ENCODE peak calls at places on chromosomes 1 and 21, in nine cellular contexts. One of them, this sample, is unnamed.

GRCh38 chr1:50422675-50422945 is 633 bp downstream of the DMRTA2 start:
- DNase-seq in progenitor cell of endocrine pancreas: no peak
- DNase-seq in spleen: no peak
- DNase-seq in endodermal cell: no peak
- DNase-seq in nephron progenitor cell: peak; percentile 40
- DNase-seq in fibroblast of pulmonary artery: no peak
- DNase-seq in colonic mucosa: no peak
- DNase-seq in body of pancreas: no peak
- DNase-seq in endothelial cell: no peak
- DNase-seq in this sample: no peak

GRCh38 chr1:10105484-10105883 is 72.7 kb downstream of the UBE4B start:
- DNase-seq in progenitor cell of endocrine pancreas: no peak
- DNase-seq in spleen: no peak
- DNase-seq in endodermal cell: no peak
- DNase-seq in nephron progenitor cell: no peak
- DNase-seq in fibroblast of pulmonary artery: peak; percentile 15
- DNase-seq in colonic mucosa: peak; percentile 67
- DNase-seq in body of pancreas: no peak
- DNase-seq in endothelial cell: no peak
- DNase-seq in this sample: peak; percentile 59

GRCh38 chr1:246760426-246761347 is 36.5 kb downstream of the SCCPDH start:
- DNase-seq in progenitor cell of endocrine pancreas: no peak
- DNase-seq in spleen: no peak
- DNase-seq in endodermal cell: no peak
- DNase-seq in nephron progenitor cell: no peak
- DNase-seq in fibroblast of pulmonary artery: no peak
- DNase-seq in colonic mucosa: no peak
- DNase-seq in body of pancreas: no peak
- DNase-seq in endothelial cell: no peak
- DNase-seq in this sample: no peak

GRCh38 chr1:224503161-224504118 is 68.8 kb upstream of the WDR26 start:
- DNase-seq in progenitor cell of endocrine pancreas: peak; percentile 42
- DNase-seq in spleen: peak; percentile 88
- DNase-seq in endodermal cell: peak; percentile 93
- DNase-seq in nephron progenitor cell: peak; percentile 55
- DNase-seq in fibroblast of pulmonary artery: peak; percentile 93
- DNase-seq in colonic mucosa: peak; percentile 94
- DNase-seq in body of pancreas: peak; percentile 98
- DNase-seq in endothelial cell: peak; percentile 79
- DNase-seq in this sample: peak; percentile 41

GRCh38 chr1:83959824-83960441 is 39.0 kb downstream of the TTLL7 start:
- DNase-seq in progenitor cell of endocrine pancreas: no peak
- DNase-seq in spleen: no peak
- DNase-seq in endodermal cell: no peak
- DNase-seq in nephron progenitor cell: no peak
- DNase-seq in fibroblast of pulmonary artery: peak; percentile 48
- DNase-seq in colonic mucosa: no peak
- DNase-seq in body of pancreas: no peak
- DNase-seq in endothelial cell: no peak
- DNase-seq in this sample: no peak

GRCh38 chr1:231691618-231692259 is 65.1 kb downstream of the DISC1 start:
- DNase-seq in progenitor cell of endocrine pancreas: no peak
- DNase-seq in spleen: no peak
- DNase-seq in endodermal cell: peak; percentile 90
- DNase-seq in nephron progenitor cell: peak; percentile 57
- DNase-seq in fibroblast of pulmonary artery: peak; percentile 55
- DNase-seq in colonic mucosa: no peak
- DNase-seq in body of pancreas: peak; percentile 27
- DNase-seq in endothelial cell: peak; percentile 64
- DNase-seq in this sample: no peak

GRCh38 chr1:245155186-245156040 is 628 bp downstream of the KIF26B start:
- DNase-seq in progenitor cell of endocrine pancreas: no peak
- DNase-seq in spleen: no peak
- DNase-seq in endodermal cell: peak; percentile 80
- DNase-seq in nephron progenitor cell: peak; percentile 65
- DNase-seq in fibroblast of pulmonary artery: peak; percentile 39
- DNase-seq in colonic mucosa: no peak
- DNase-seq in body of pancreas: no peak
- DNase-seq in endothelial cell: peak; percentile 33
- DNase-seq in this sample: no peak

GRCh38 chr1:23772854-23773242 is 5.4 kb upstream of the PITHD1 start:
- DNase-seq in progenitor cell of endocrine pancreas: no peak
- DNase-seq in spleen: no peak
- DNase-seq in endodermal cell: no peak
- DNase-seq in nephron progenitor cell: no peak
- DNase-seq in fibroblast of pulmonary artery: no peak
- DNase-seq in colonic mucosa: no peak
- DNase-seq in body of pancreas: no peak
- DNase-seq in endothelial cell: no peak
- DNase-seq in this sample: no peak

GRCh38 chr1:175262646-175263045 is 70.1 kb upstream of the KIAA0040 start:
- DNase-seq in progenitor cell of endocrine pancreas: no peak
- DNase-seq in spleen: no peak
- DNase-seq in endodermal cell: no peak
- DNase-seq in nephron progenitor cell: no peak
- DNase-seq in fibroblast of pulmonary artery: peak; percentile 11
- DNase-seq in colonic mucosa: no peak
- DNase-seq in body of pancreas: no peak
- DNase-seq in endothelial cell: no peak
- DNase-seq in this sample: no peak

GRCh38 chr1:228340686-228341449 is 65.8 kb downstream of the TRIM11 start:
- DNase-seq in progenitor cell of endocrine pancreas: no peak
- DNase-seq in spleen: peak; percentile 69
- DNase-seq in endodermal cell: peak; percentile 78
- DNase-seq in nephron progenitor cell: peak; percentile 10
- DNase-seq in fibroblast of pulmonary artery: no peak
- DNase-seq in colonic mucosa: no peak
- DNase-seq in body of pancreas: peak; percentile 5
- DNase-seq in endothelial cell: no peak
- DNase-seq in this sample: no peak

GRCh38 chr1:112797221-112797620 is 82.1 kb upstream of the PPM1J start:
- DNase-seq in progenitor cell of endocrine pancreas: no peak
- DNase-seq in spleen: no peak
- DNase-seq in endodermal cell: no peak
- DNase-seq in nephron progenitor cell: no peak
- DNase-seq in fibroblast of pulmonary artery: no peak
- DNase-seq in colonic mucosa: no peak
- DNase-seq in body of pancreas: no peak
- DNase-seq in endothelial cell: no peak
- DNase-seq in this sample: no peak

GRCh38 chr1:63010898-63011660 is 227.1 kb downstream of the ATG4C start:
- DNase-seq in progenitor cell of endocrine pancreas: no peak
- DNase-seq in spleen: no peak
- DNase-seq in endodermal cell: no peak
- DNase-seq in nephron progenitor cell: no peak
- DNase-seq in fibroblast of pulmonary artery: no peak
- DNase-seq in colonic mucosa: no peak
- DNase-seq in body of pancreas: no peak
- DNase-seq in endothelial cell: no peak
- DNase-seq in this sample: no peak

GRCh38 chr1:209879539-209879938 is 51.8 kb downstream of the UTP25 start:
- DNase-seq in progenitor cell of endocrine pancreas: no peak
- DNase-seq in spleen: no peak
- DNase-seq in endodermal cell: no peak
- DNase-seq in nephron progenitor cell: no peak
- DNase-seq in fibroblast of pulmonary artery: peak; percentile 49
- DNase-seq in colonic mucosa: no peak
- DNase-seq in body of pancreas: no peak
- DNase-seq in endothelial cell: no peak
- DNase-seq in this sample: no peak

GRCh38 chr21:39637197-39637970 is 24.6 kb downstream of the B3GALT5 start:
- DNase-seq in progenitor cell of endocrine pancreas: no peak
- DNase-seq in spleen: no peak
- DNase-seq in endodermal cell: peak; percentile 90
- DNase-seq in nephron progenitor cell: no peak
- DNase-seq in fibroblast of pulmonary artery: no peak
- DNase-seq in colonic mucosa: peak; percentile 90
- DNase-seq in body of pancreas: peak; percentile 52
- DNase-seq in endothelial cell: no peak
- DNase-seq in this sample: peak; percentile 85

GRCh38 chr1:1665815-1666251 is 7.0 kb upstream of the CDK11B start:
- DNase-seq in progenitor cell of endocrine pancreas: peak; percentile 29
- DNase-seq in spleen: peak; percentile 76
- DNase-seq in endodermal cell: peak; percentile 90
- DNase-seq in nephron progenitor cell: peak; percentile 55
- DNase-seq in fibroblast of pulmonary artery: no peak
- DNase-seq in colonic mucosa: no peak
- DNase-seq in body of pancreas: peak; percentile 23
- DNase-seq in endothelial cell: peak; percentile 73
- DNase-seq in this sample: no peak

DNA sequence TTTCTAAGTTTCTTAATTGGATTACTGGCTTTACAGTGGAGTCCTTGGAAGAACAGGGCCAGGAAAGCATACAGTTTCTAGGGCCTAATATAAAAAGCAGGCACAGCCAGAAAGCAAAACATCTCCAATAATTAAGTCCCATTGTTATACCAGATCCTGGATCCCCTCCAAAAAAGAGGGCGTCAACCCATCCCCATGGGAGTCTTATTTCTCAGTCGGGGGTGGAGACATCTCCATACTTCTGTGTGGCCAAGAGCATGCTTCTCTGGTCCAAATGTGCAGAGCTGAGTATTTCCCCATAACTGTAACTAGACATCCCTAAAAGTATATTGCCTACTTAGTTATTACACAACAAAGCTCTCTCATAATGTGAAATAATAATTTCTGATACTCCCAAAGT is 104.2 kb upstream of the SOX13 start:
- DNase-seq in progenitor cell of endocrine pancreas: no peak
- DNase-seq in spleen: no peak
- DNase-seq in endodermal cell: no peak
- DNase-seq in nephron progenitor cell: no peak
- DNase-seq in fibroblast of pulmonary artery: peak; percentile 46
- DNase-seq in colonic mucosa: no peak
- DNase-seq in body of pancreas: no peak
- DNase-seq in endothelial cell: no peak
- DNase-seq in this sample: no peak
- TF ChIP-seq CTCF in progenitor cell of endocrine pancreas: no peak
- TF ChIP-seq CTCF in spleen: no peak
- TF ChIP-seq CTCF in endodermal cell: no peak
- TF ChIP-seq CTCF in nephron progenitor cell: no peak
- TF ChIP-seq CTCF in fibroblast of pulmonary artery: no peak
- TF ChIP-seq CTCF in colonic mucosa: no peak
- TF ChIP-seq CTCF in body of pancreas: no peak
- TF ChIP-seq CTCF in endothelial cell: no peak
- TF ChIP-seq CTCF in this sample: no peak

DNA sequence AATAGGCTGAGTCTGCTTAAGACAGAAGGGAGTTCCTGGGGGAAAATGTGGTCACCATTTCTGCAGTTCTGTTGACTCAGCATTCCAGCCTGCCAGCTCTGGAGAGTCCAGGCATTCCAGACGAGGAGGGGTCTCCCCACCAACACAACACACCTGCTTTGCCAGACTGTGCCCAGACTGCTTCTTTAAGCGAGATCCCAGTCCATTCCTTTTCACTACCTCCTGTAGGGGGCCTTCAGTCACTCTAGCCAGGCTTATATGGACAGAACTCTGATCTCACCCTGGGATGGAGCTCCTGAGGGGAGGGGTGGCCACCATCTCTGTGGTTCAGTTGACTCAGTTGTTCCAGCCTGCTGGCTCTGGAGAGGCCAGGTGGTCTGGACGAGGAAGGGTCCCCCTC is 48.5 kb downstream of the UBE2U start:
- DNase-seq in progenitor cell of endocrine pancreas: no peak
- DNase-seq in spleen: no peak
- DNase-seq in endodermal cell: peak; percentile 73
- DNase-seq in nephron progenitor cell: no peak
- DNase-seq in fibroblast of pulmonary artery: no peak
- DNase-seq in colonic mucosa: no peak
- DNase-seq in body of pancreas: no peak
- DNase-seq in endothelial cell: no peak
- DNase-seq in this sample: no peak
- TF ChIP-seq CTCF in progenitor cell of endocrine pancreas: peak; percentile 19
- TF ChIP-seq CTCF in spleen: no peak
- TF ChIP-seq CTCF in endodermal cell: peak; percentile 74
- TF ChIP-seq CTCF in nephron progenitor cell: no peak
- TF ChIP-seq CTCF in fibroblast of pulmonary artery: peak; percentile 9
- TF ChIP-seq CTCF in colonic mucosa: no peak
- TF ChIP-seq CTCF in body of pancreas: no peak
- TF ChIP-seq CTCF in endothelial cell: no peak
- TF ChIP-seq CTCF in this sample: no peak

GRCh38 chr1:25905680-25906643 is at the start of gene STMN1:
- DNase-seq in progenitor cell of endocrine pancreas: peak; percentile 94
- DNase-seq in spleen: peak; percentile 95
- DNase-seq in endodermal cell: peak; percentile 99
- DNase-seq in nephron progenitor cell: peak; percentile 95
- DNase-seq in fibroblast of pulmonary artery: peak; percentile 90
- DNase-seq in colonic mucosa: peak; percentile 93
- DNase-seq in body of pancreas: peak; percentile 93
- DNase-seq in endothelial cell: peak; percentile 94
- DNase-seq in this sample: peak; percentile 93
- TF ChIP-seq CTCF in progenitor cell of endocrine pancreas: peak; percentile 27
- TF ChIP-seq CTCF in spleen: no peak
- TF ChIP-seq CTCF in endodermal cell: peak; percentile 59
- TF ChIP-seq CTCF in nephron progenitor cell: no peak
- TF ChIP-seq CTCF in fibroblast of pulmonary artery: no peak
- TF ChIP-seq CTCF in colonic mucosa: no peak
- TF ChIP-seq CTCF in body of pancreas: no peak
- TF ChIP-seq CTCF in endothelial cell: no peak
- TF ChIP-seq CTCF in this sample: no peak

GRCh38 chr1:15738416-15739113 is 2.5 kb downstream of the SLC25A34 start:
- DNase-seq in progenitor cell of endocrine pancreas: no peak
- DNase-seq in spleen: no peak
- DNase-seq in endodermal cell: no peak
- DNase-seq in nephron progenitor cell: no peak
- DNase-seq in fibroblast of pulmonary artery: no peak
- DNase-seq in colonic mucosa: no peak
- DNase-seq in body of pancreas: peak; percentile 65
- DNase-seq in endothelial cell: no peak
- DNase-seq in this sample: no peak

GRCh38 chr1:15740833-15741182 is 1.5 kb upstream of the TMEM82 start:
- DNase-seq in progenitor cell of endocrine pancreas: no peak
- DNase-seq in spleen: no peak
- DNase-seq in endodermal cell: no peak
- DNase-seq in nephron progenitor cell: no peak
- DNase-seq in fibroblast of pulmonary artery: no peak
- DNase-seq in colonic mucosa: no peak
- DNase-seq in body of pancreas: no peak
- DNase-seq in endothelial cell: no peak
- DNase-seq in this sample: no peak

GRCh38 chr1:15739259-15739658 is 3.0 kb upstream of the TMEM82 start:
- DNase-seq in progenitor cell of endocrine pancreas: no peak
- DNase-seq in spleen: no peak
- DNase-seq in endodermal cell: no peak
- DNase-seq in nephron progenitor cell: no peak
- DNase-seq in fibroblast of pulmonary artery: no peak
- DNase-seq in colonic mucosa: no peak
- DNase-seq in body of pancreas: no peak
- DNase-seq in endothelial cell: no peak
- DNase-seq in this sample: no peak

GRCh38 chr1:15741183-15741850 is 982 bp upstream of the TMEM82 start:
- DNase-seq in progenitor cell of endocrine pancreas: peak; percentile 78
- DNase-seq in spleen: peak; percentile 92
- DNase-seq in endodermal cell: peak; percentile 98
- DNase-seq in nephron progenitor cell: peak; percentile 75
- DNase-seq in fibroblast of pulmonary artery: peak; percentile 75
- DNase-seq in colonic mucosa: peak; percentile 93
- DNase-seq in body of pancreas: peak; percentile 91
- DNase-seq in endothelial cell: peak; percentile 75
- DNase-seq in this sample: peak; percentile 94

DNA sequence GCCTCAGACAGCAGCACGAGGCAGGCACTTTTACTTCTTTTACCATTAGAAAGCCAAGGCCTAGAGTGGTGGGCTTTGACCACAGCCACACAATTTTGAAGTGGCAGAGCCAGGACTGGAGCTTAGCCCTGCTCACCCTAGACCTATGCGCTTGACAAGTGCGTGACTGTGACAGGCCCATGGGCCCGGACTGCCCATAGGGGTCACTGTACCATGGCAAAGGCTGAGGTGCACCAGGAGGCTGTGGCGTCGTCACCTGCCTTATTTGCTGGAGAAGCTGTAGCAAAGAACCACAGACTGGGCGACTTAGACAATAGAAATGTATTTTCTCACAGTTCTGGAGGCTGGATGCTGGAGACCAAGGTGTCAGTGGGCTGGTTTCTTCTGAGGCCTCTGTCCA is 2.6 kb upstream of the TMEM82 start:
- DNase-seq in progenitor cell of endocrine pancreas: no peak
- DNase-seq in spleen: no peak
- DNase-seq in endodermal cell: peak; percentile 84
- DNase-seq in nephron progenitor cell: no peak
- DNase-seq in fibroblast of pulmonary artery: no peak
- DNase-seq in colonic mucosa: no peak
- DNase-seq in body of pancreas: peak; percentile 28
- DNase-seq in endothelial cell: no peak
- DNase-seq in this sample: no peak
- TF ChIP-seq CTCF in progenitor cell of endocrine pancreas: peak; percentile 28
- TF ChIP-seq CTCF in spleen: no peak
- TF ChIP-seq CTCF in endodermal cell: peak; percentile 67
- TF ChIP-seq CTCF in nephron progenitor cell: no peak
- TF ChIP-seq CTCF in fibroblast of pulmonary artery: peak; percentile 17
- TF ChIP-seq CTCF in colonic mucosa: no peak
- TF ChIP-seq CTCF in body of pancreas: no peak
- TF ChIP-seq CTCF in endothelial cell: no peak
- TF ChIP-seq CTCF in this sample: no peak

This sample was measured in Peyer's patch.